ENCODE peak calls at places on chromosomes 12 and 14, in seven cellular contexts. X is IMR-90, D is neuronal stem cell, K is GM06990, U is cardiac muscle cell, R is H7, P is mammary epithelial cell. L is an unnamed sample. For H3K27me3, the result is how much of the 10 kb centered on the place peaks cover.

GRCh38 chr12:15494329-15495046 is 172.2 kb downstream of the PTPRO start:
- DNase-seq in X (no peak), K (peak), D (no peak), U (no peak), P (no peak), R (no peak), L (no peak)

GRCh38 chr14:76500480-76500879 is 124.5 kb downstream of the ESRRB start:
- DNase-seq in U (no peak), R (no peak), X (no peak), D (no peak), K (no peak), P (no peak), L (no peak)

GRCh38 chr12:24297516-24297915 is 348.0 kb upstream of the SOX5 start:
- DNase-seq in U (no peak), K (no peak), P (no peak), X (no peak), D (no peak), R (no peak), L (no peak)

GRCh38 chr12:16588812-16589211 is 17.1 kb downstream of the LMO3 start:
- DNase-seq in U (no peak), X (peak), R (no peak), P (no peak), D (no peak), K (no peak), L (no peak)

GRCh38 chr12:130988261-130989175 is 34.8 kb downstream of the ADGRD1 start:
- DNase-seq in P (no peak), K (no peak), R (no peak), U (no peak), D (no peak), X (no peak), L (no peak)

GRCh38 chr12:84150226-84150625 is 762.4 kb downstream of the SLC6A15 start:
- DNase-seq in R (no peak), U (peak), X (no peak), P (peak), K (no peak), D (no peak), L (no peak)

GRCh38 chr12:96219700-96220206 is 25.6 kb downstream of the ELK3 start:
- DNase-seq in P (peak), D (no peak), X (peak), R (no peak), U (peak), K (no peak), L (no peak)

GRCh38 chr12:24909667-24910066 is 39.2 kb downstream of the BCAT1 start:
- DNase-seq in U (peak), X (peak), P (peak), R (no peak), K (no peak), D (no peak), L (no peak)

GRCh38 chr14:48398675-48399282 is 723.4 kb upstream of the MDGA2 start:
- DNase-seq in K (no peak), R (peak), D (peak), P (peak), X (peak), U (peak), L (peak)

GRCh38 chr14:95432152-95433093 is 84.0 kb downstream of the SYNE3 start:
- DNase-seq in K (no peak), P (peak), D (no peak), X (peak), R (peak), U (peak), L (peak)

GRCh38 chr14:68636597-68636996 is 156.3 kb downstream of the ZFP36L1 start:
- DNase-seq in K (no peak), P (no peak), D (no peak), X (no peak), R (no peak), U (no peak), L (no peak)

GRCh38 chr12:127107744-127108143 is 1159.2 kb upstream of the TMEM132C start:
- DNase-seq in X (no peak), K (no peak), R (no peak), D (no peak), U (no peak), P (peak), L (no peak)

GRCh38 chr12:21675641-21676040 is 18.0 kb upstream of the LDHB start:
- DNase-seq in P (no peak), D (no peak), U (no peak), K (no peak), X (no peak), R (no peak), L (no peak)

GRCh38 chr12:38465020-38465419 is 148.4 kb downstream of the ALG10B start:
- DNase-seq in U (no peak), K (no peak), D (no peak), P (no peak), R (no peak), X (no peak), L (no peak)

GRCh38 chr12:131673519-131674265 is 37.2 kb upstream of the SFSWAP start:
- DNase-seq in K (no peak), D (no peak), P (peak), U (peak), X (peak), R (no peak), L (no peak)

GRCh38 chr14:84453541-84453940 is 1076.4 kb upstream of the FLRT2 start:
- DNase-seq in R (no peak), X (no peak), D (no peak), U (peak), K (no peak), P (no peak), L (no peak)

GRCh38 chr14:105316968-105317498 is 2.5 kb downstream of the PACS2 start:
- DNase-seq in X (no peak), R (peak), P (no peak), D (no peak), U (no peak), K (peak), L (no peak)
- H3K4me3 ChIP-seq in X (no peak), R (no peak), P (no peak), D (no peak), U (no peak), K (no peak), L (no peak)

DNA sequence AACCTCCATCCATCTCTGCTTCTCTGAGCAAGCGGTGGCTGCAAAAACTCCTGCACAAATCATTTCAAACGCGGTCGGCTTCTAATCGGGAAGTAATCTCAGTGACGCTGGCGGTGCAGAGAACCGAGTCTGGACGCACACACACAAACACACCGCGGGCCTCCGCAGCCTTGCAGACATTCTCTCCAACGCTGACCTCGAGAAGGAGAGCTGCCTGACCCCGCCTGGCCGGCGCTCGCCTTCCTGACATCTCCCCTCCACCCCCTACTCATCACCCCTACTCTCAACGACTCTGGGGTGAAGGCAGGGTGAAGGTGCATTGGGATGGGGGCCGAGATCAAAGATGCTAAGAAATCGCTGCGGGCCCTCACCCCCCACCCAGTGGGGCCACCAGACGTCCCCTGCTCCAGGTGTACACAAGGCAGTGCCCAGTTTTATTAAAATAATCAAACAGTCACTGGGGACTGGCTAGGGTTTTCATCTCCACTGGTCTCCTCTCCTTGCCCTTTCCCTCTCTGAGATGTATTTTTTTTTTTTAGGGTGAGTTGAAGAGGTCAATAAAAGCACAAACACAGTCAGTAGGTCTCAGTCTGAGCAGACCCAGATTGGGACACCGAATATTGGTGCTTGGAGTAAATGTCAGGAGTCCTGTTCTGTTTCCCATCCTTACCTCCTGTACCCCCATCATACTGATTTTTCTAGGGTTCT is 536 bp upstream of the TBX5 start:
- DNase-seq in K (no peak), P (no peak), X (peak), D (peak), R (peak), U (peak), L (peak)
- H3K27me3 ChIP-seq in K (under half), P (half or more), X (under half), D (half or more), R (half or more), U (half or more), L (under half)

GRCh38 chr14:55816225-55816624 is 236.2 kb downstream of the KTN1 start:
- DNase-seq in P (no peak), U (no peak), D (no peak), R (no peak), K (no peak), X (no peak), L (no peak)
- H3K4me3 ChIP-seq in P (no peak), U (no peak), D (no peak), R (no peak), K (no peak), X (no peak), L (no peak)

DNA sequence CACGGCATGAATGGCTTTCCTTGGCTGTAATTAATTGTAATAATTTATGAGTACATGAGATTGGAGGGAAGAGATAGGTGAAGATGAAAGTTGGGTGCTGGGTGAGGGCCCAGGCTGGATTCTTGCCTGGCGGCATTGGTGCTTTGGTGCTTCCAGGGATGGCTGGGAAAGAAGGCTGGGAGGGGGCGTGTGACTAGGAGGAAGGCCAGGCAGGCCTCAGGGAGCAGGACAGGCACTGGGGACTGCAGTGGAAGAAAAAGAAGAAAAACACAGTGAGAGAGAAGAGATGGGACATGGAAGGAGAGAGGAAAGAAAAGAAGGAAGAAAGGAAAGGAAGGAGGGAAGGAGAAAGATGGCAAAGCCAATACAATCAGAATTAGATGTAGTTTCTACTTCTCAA is 3.7 kb downstream of the HOXC9 start:
- DNase-seq in U (no peak), D (no peak), K (no peak), P (no peak), R (no peak), X (no peak), L (no peak)
- H3K27me3 ChIP-seq in U (half or more), D (half or more), K (under half), P (under half), R (half or more), X (half or more), L (under half)